ENCODE peak calls at places on chromosomes 5 and 9, in seven cellular contexts. X is cardiac muscle cell, T is IMR-90, Y is left ventricle myocardium inferior, H is brain microvascular endothelial cell, M is uterus, E is body of pancreas. V is an unnamed sample.

GRCh38 chr5:180640765-180641565 is 8.4 kb downstream of the FLT4 start:
- DNase-seq in X (no peak), T (no peak), Y (peak; percentile 5), H (no peak), M (no peak), E (peak; percentile 3), V (no peak)

GRCh38 chr5:170020423-170020822 is 40.1 kb upstream of the INSYN2B start:
- DNase-seq in X (no peak), T (no peak), Y (no peak), H (no peak), M (no peak), E (no peak), V (no peak)

GRCh38 chr9:137387891-137388560 is 34.9 kb downstream of the EXD3 start:
- DNase-seq in X (no peak), T (no peak), Y (no peak), H (no peak), M (no peak), E (no peak), V (no peak)

GRCh38 chr9:130825051-130825651 is 9.9 kb upstream of the ABL1 start:
- DNase-seq in X (peak; percentile 73), T (peak; percentile 84), Y (no peak), H (peak; percentile 80), M (peak; percentile 64), E (peak; percentile 13), V (no peak)

GRCh38 chr5:21823588-21823987 is 1029.6 kb downstream of the CDH12 start:
- DNase-seq in X (no peak), T (peak; percentile 50), Y (no peak), H (no peak), M (no peak), E (no peak), V (no peak)

GRCh38 chr9:34985311-34985899 is 4.1 kb upstream of the DNAJB5 start:
- DNase-seq in X (peak; percentile 84), T (peak; percentile 63), Y (peak; percentile 43), H (no peak), M (peak; percentile 54), E (peak; percentile 75), V (no peak)

GRCh38 chr9:19028835-19029451 is 4.1 kb downstream of the SAXO1 start:
- DNase-seq in X (peak; percentile 83), T (peak; percentile 75), Y (no peak), H (peak; percentile 67), M (peak; percentile 47), E (peak; percentile 50), V (peak; percentile 38)

GRCh38 chr5:150236313-150236712 is 46.5 kb downstream of the SLC6A7 start:
- DNase-seq in X (no peak), T (no peak), Y (no peak), H (no peak), M (no peak), E (no peak), V (no peak)

GRCh38 chr5:3512291-3512690 is 83.3 kb upstream of the IRX1 start:
- DNase-seq in X (no peak), T (no peak), Y (no peak), H (no peak), M (no peak), E (no peak), V (no peak)

GRCh38 chr5:3511774-3512173 is 83.9 kb upstream of the IRX1 start:
- DNase-seq in X (no peak), T (no peak), Y (no peak), H (no peak), M (no peak), E (no peak), V (no peak)

GRCh38 chr5:3510642-3511041 is 85.0 kb upstream of the IRX1 start:
- DNase-seq in X (no peak), T (no peak), Y (no peak), H (no peak), M (no peak), E (no peak), V (no peak)

GRCh38 chr5:3509290-3509689 is 86.3 kb upstream of the IRX1 start:
- DNase-seq in X (no peak), T (no peak), Y (no peak), H (no peak), M (no peak), E (no peak), V (no peak)
- TF ChIP-seq CTCF in X (no peak), T (no peak), Y (peak; percentile 26), H (no peak), M (no peak), E (no peak), V (peak; percentile 51)

GRCh38 chr9:113504725-113505590 is 41.4 kb downstream of the RGS3 start:
- DNase-seq in X (no peak), T (no peak), Y (no peak), H (no peak), M (no peak), E (no peak), V (no peak)
- H3K4me3 ChIP-seq in X (no peak overlapping the region), T (no peak overlapping the region), Y (peak overlapping the region; percentile 66), H (no peak overlapping the region), M (no peak overlapping the region), E (no peak overlapping the region), V (no peak overlapping the region)

DNA sequence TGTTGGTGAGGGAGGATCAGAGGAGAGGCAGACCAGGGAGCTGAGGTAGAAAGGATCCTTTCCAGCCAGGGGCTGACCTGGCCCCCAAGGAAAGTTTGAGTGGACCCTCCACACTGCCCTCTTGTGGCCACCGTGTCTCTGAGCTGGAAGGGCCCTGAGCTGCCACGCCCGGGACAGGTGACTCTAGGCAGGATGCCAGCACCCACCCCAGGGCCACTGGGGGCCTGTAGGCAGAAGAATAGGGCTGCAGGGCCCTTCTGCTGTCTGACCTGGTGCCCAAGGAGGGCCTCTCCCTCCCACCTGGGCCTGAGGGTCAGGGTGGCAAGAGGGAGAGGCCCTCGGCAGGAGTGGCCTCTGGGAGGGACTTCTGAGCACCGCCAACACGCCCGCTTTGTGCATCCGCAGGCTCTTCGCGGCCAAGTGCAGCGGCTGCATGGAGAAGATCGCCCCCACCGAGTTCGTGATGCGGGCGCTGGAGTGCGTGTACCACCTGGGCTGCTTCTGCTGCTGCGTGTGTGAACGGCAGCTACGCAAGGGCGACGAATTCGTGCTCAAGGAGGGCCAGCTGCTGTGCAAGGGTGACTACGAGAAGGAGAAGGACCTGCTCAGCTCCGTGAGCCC is 76.8 kb downstream of the LMX1B start:
- DNase-seq in X (peak; percentile 76), T (no peak), Y (peak; percentile 59), H (no peak), M (no peak), E (peak; percentile 79), V (no peak)
- TF ChIP-seq CTCF in X (peak; percentile 71), T (peak; percentile 45), Y (peak; percentile 77), H (peak; percentile 82), M (no peak), E (peak; percentile 76), V (peak; percentile 83)

DNA sequence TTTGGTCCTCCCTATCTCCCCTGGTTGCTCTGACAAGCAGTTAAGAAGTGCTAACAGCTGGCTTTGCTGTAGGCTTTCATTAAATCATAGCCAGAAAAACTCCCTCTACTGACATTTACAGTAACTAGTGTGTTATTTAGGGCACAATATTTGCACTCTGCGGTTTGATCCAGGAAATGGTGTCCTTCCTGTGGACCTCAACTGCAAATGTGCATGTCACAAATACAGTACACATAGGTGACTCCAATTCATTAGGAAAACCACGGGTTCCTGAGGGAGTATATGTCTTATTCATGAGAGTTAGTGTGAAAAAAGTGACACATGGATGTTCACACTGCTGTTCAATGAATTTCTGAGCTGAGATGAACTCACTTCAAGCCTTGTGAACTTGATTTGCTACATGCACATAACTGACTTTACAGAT is 281.6 kb downstream of the EFNA5 start:
- DNase-seq in X (no peak), T (peak; percentile 54), Y (no peak), H (peak; percentile 89), M (no peak), E (no peak), V (peak; percentile 28)
- H3K4me3 ChIP-seq in X (no peak overlapping the region), T (no peak overlapping the region), Y (no peak overlapping the region), H (no peak overlapping the region), M (no peak overlapping the region), E (no peak overlapping the region), V (no peak overlapping the region)

GRCh38 chr5:43785198-43785597 is 182.2 kb downstream of the NNT start:
- DNase-seq in X (no peak), T (no peak), Y (no peak), H (no peak), M (no peak), E (peak; percentile 18), V (no peak)
- TF ChIP-seq CTCF in X (no peak), T (no peak), Y (no peak), H (no peak), M (no peak), E (no peak), V (no peak)

GRCh38 chr9:124657526-124657925 is 113.6 kb downstream of the NR6A1 start:
- DNase-seq in X (no peak), T (no peak), Y (no peak), H (no peak), M (no peak), E (no peak), V (no peak)
- H3K4me3 ChIP-seq in X (no peak overlapping the region), T (no peak overlapping the region), Y (no peak overlapping the region), H (no peak overlapping the region), M (no peak overlapping the region), E (no peak overlapping the region), V (peak overlapping the region; percentile 59)